ENCODE peak calls at places on chromosome X, in nine cellular contexts. Z is OCI-M1; J is heart left ventricle; I is ureter; K is activated B cell treated with CpG ODN at 0.5 μM for 24 hours; X is EL; W is kidney tubule cell; B is activated CD4-positive, alpha-beta T cell treated with anti-CD3 and anti-CD28 coated beads, Interleukin-2, amount 10 ng/mL, durations not matched to agents 7 days and 5 days; D is MM.1S. F is an unnamed sample.
A peak's percentile ranks its signal among the peaks of the same experiment; 100 is the strongest.

GRCh38 chrX:140733766-140734342 is 24.3 kb downstream of the LINC00632 start:
- DNase-seq in X (peak; percentile 27), W (peak; percentile 47), K (no peak), J (no peak), D (peak; percentile 46), Z (peak; percentile 42), B (peak; percentile 6), I (no peak), F (no peak)

GRCh38 chrX:11784543-11784942 is 26.5 kb downstream of the MSL3 start:
- DNase-seq in I (no peak), X (no peak), J (no peak), B (no peak), W (no peak), Z (no peak), D (no peak), K (no peak), F (no peak)

GRCh38 chrX:39869846-39870601 is 227.7 kb downstream of the BCOR start:
- DNase-seq in W (peak; percentile 77), B (peak; percentile 72), J (no peak), D (no peak), Z (peak; percentile 4), X (peak; percentile 66), I (no peak), K (no peak), F (peak; percentile 61)

GRCh38 chrX:77785746-77786548 is at the start of gene ATRX:
- DNase-seq in X (peak; percentile 81), J (peak; percentile 75), W (peak; percentile 77), Z (peak; percentile 89), K (peak; percentile 50), B (peak; percentile 83), I (peak; percentile 76), D (peak; percentile 83), F (peak; percentile 85)

GRCh38 chrX:34656842-34657780 is at the start of gene TMEM47:
- DNase-seq in B (no peak), X (peak; percentile 77), D (no peak), Z (no peak), K (no peak), J (peak; percentile 78), W (peak; percentile 81), I (peak; percentile 67), F (peak; percentile 27)

GRCh38 chrX:15816886-15817285 is 26.6 kb downstream of the ZRSR2 start:
- DNase-seq in J (no peak), W (no peak), X (no peak), Z (peak; percentile 53), B (peak; percentile 68), I (no peak), D (peak; percentile 6), K (no peak), F (no peak)

GRCh38 chrX:151397741-151398070 is 700 bp downstream of the VMA21 start:
- DNase-seq in Z (no peak), J (no peak), W (no peak), X (peak; percentile 5), K (no peak), D (no peak), I (no peak), B (no peak), F (no peak)

GRCh38 chrX:13763489-13763888 is 28.9 kb downstream of the OFD1 start:
- DNase-seq in B (no peak), K (no peak), W (no peak), I (no peak), X (no peak), Z (no peak), J (peak; percentile 41), D (no peak), F (no peak)

GRCh38 chrX:120672841-120673530 is 43.1 kb upstream of the C1GALT1C1 start:
- DNase-seq in J (no peak), K (no peak), X (no peak), Z (no peak), D (peak; percentile 42), W (peak; percentile 6), I (no peak), B (no peak), F (no peak)

GRCh38 chrX:41723305-41723704 is 676 bp upstream of the GPR82 start:
- DNase-seq in W (no peak), J (no peak), D (no peak), I (no peak), B (no peak), X (no peak), K (no peak), Z (no peak), F (no peak)

GRCh38 chrX:24245201-24245600 is 68.7 kb downstream of the SUPT20HL2 start:
- DNase-seq in D (no peak), Z (no peak), B (no peak), W (peak; percentile 26), J (no peak), I (no peak), K (no peak), X (peak; percentile 76), F (peak; percentile 76)

GRCh38 chrX:25737540-25737939 is 400.6 kb upstream of the MAGEB18 start:
- DNase-seq in J (no peak), D (no peak), Z (no peak), X (no peak), W (no peak), I (no peak), B (no peak), K (no peak), F (no peak)

GRCh38 chrX:70174754-70175153 is 2.5 kb upstream of the DGAT2L6 start:
- DNase-seq in B (no peak), X (no peak), Z (no peak), J (no peak), D (no peak), K (no peak), W (peak; percentile 3), I (no peak), F (no peak)

GRCh38 chrX:120749141-120749846 is 119.4 kb upstream of the C1GALT1C1 start:
- DNase-seq in B (no peak), D (peak; percentile 83), Z (no peak), I (no peak), X (peak; percentile 30), W (no peak), J (no peak), K (peak; percentile 18), F (no peak)

GRCh38 chrX:149145845-149146285 is 359.2 kb downstream of the IDS start:
- DNase-seq in X (no peak), W (no peak), Z (peak; percentile 77), D (no peak), J (no peak), K (no peak), B (no peak), I (no peak), F (no peak)

GRCh38 chrX:71107762-71108360 is 1.3 kb upstream of the CXorf65 start:
- DNase-seq in W (no peak), X (no peak), Z (peak; percentile 66), J (peak; percentile 8), I (no peak), D (no peak), B (peak; percentile 65), K (no peak), F (no peak)

GRCh38 chrX:103211012-103211715 is 3.7 kb upstream of the BEX4 start:
- DNase-seq in Z (peak; percentile 75), J (peak; percentile 16), D (peak; percentile 49), W (peak; percentile 33), I (peak; percentile 46), X (peak; percentile 40), K (no peak), B (peak; percentile 55), F (no peak)

GRCh38 chrX:93120805-93121204 is 552.6 kb downstream of the NAP1L3 start:
- DNase-seq in B (no peak), D (no peak), W (no peak), Z (no peak), K (no peak), J (no peak), I (no peak), X (no peak), F (no peak)